ENCODE peak calls at places on chromosomes 2 and 18, in eight cellular contexts. V, T, J, P, R, X, S and O are unnamed samples.

GRCh38 chr2:127153691-127154158 is 46.8 kb upstream of the BIN1 start:
- DNase-seq in J (peak; percentile 74), R (peak; percentile 4), T (no peak), S (no peak), V (no peak), X (no peak), P (no peak), O (no peak)

GRCh38 chr2:34423301-34423700 is 824.2 kb upstream of the FAM98A start:
- DNase-seq in T (no peak), X (no peak), S (no peak), V (no peak), R (no peak), J (no peak), P (no peak), O (no peak)

GRCh38 chr2:30691948-30692828 is 115.1 kb downstream of the CAPN13 start:
- DNase-seq in T (no peak), X (no peak), S (no peak), P (no peak), R (no peak), J (no peak), V (peak; percentile 30), O (no peak)

GRCh38 chr2:241211276-241211675 is 22.8 kb downstream of the ANO7 start:
- DNase-seq in S (peak; percentile 69), J (no peak), P (no peak), R (no peak), T (no peak), V (no peak), X (no peak), O (no peak)

GRCh38 chr2:97646977-97647376 is 1.1 kb downstream of the COX5B start:
- DNase-seq in T (no peak), X (no peak), S (no peak), V (no peak), J (no peak), R (no peak), P (no peak), O (no peak)

GRCh38 chr2:118250463-118250862 is 162.2 kb downstream of the INSIG2 start:
- DNase-seq in R (no peak), T (no peak), J (no peak), S (no peak), V (no peak), X (no peak), P (no peak), O (no peak)

GRCh38 chr18:79944126-79944731 is 7.2 kb downstream of the SLC66A2 start:
- DNase-seq in R (no peak), P (peak; percentile 80), S (peak; percentile 39), X (no peak), T (no peak), V (peak; percentile 76), J (no peak), O (peak; percentile 59)

GRCh38 chr18:28208712-28209265 is 31.9 kb upstream of the CDH2 start:
- DNase-seq in J (no peak), V (no peak), P (no peak), X (no peak), T (no peak), R (no peak), S (no peak), O (no peak)

GRCh38 chr2:19710230-19710629 is 191.6 kb downstream of the TTC32 start:
- DNase-seq in J (no peak), T (no peak), S (no peak), V (no peak), X (no peak), P (no peak), R (no peak), O (no peak)